ENCODE peak calls at places on chromosomes 1 and 21, in six cellular contexts. T, L, P, Y, J and I are unnamed samples.

GRCh38 chr1:4010811-4011605 is 110.9 kb upstream of the C1orf174 start:
- DNase-seq in J (no peak), L (no peak), T (no peak), Y (no peak), P (no peak), I (no peak)

GRCh38 chr1:169460193-169460833 is 25.4 kb downstream of the SLC19A2 start:
- DNase-seq in T (peak), L (no peak), P (no peak), Y (no peak), J (no peak), I (no peak)

GRCh38 chr21:37986000-37986399 is 69.7 kb upstream of the KCNJ6 start:
- DNase-seq in Y (no peak), T (no peak), J (no peak), L (no peak), P (no peak), I (no peak)

GRCh38 chr1:155648207-155649147 is 38.5 kb downstream of the MSTO1 start:
- DNase-seq in T (peak), Y (peak), J (peak), L (no peak), P (peak), I (no peak)

GRCh38 chr1:205632374-205633169 is 761 bp upstream of the ELK4 start:
- DNase-seq in J (peak), T (no peak), P (no peak), L (no peak), Y (no peak), I (no peak)

GRCh38 chr1:1554926-1555915 is 14.8 kb upstream of the TMEM240 start:
- DNase-seq in P (no peak), J (peak), L (no peak), T (peak), Y (peak), I (no peak)

GRCh38 chr1:238187575-238187949 is 296.8 kb upstream of the ZP4 start:
- DNase-seq in P (no peak), J (no peak), L (no peak), T (no peak), Y (no peak), I (no peak)

GRCh38 chr1:91916046-91916445 is 30.1 kb upstream of the TGFBR3 start:
- DNase-seq in P (no peak), J (no peak), T (no peak), L (no peak), Y (no peak), I (no peak)

GRCh38 chr1:185964946-185965345 is 230.8 kb downstream of the HMCN1 start:
- DNase-seq in Y (no peak), T (peak), J (peak), P (no peak), L (no peak), I (no peak)

GRCh38 chr21:32083175-32083574 is 195.7 kb downstream of the MIS18A start:
- DNase-seq in J (no peak), P (no peak), T (peak), L (no peak), Y (no peak), I (no peak)

GRCh38 chr21:25080161-25080560 is 527.1 kb downstream of the MRPL39 start:
- DNase-seq in Y (no peak), P (no peak), J (no peak), L (no peak), T (no peak), I (no peak)

GRCh38 chr1:113442130-113442529 is 51.8 kb downstream of the MAGI3 start:
- DNase-seq in L (no peak), J (no peak), T (no peak), Y (no peak), P (no peak), I (no peak)

GRCh38 chr1:46614604-46614984 is 2.0 kb downstream of the MOB3C start:
- DNase-seq in P (no peak), J (no peak), L (no peak), T (no peak), Y (no peak), I (no peak)
- H3K4me3 ChIP-seq in P (no peak), J (no peak), L (no peak), T (no peak), Y (no peak), I (no peak)

GRCh38 chr1:32249831-32250525 is 1.1 kb upstream of the LCK start:
- DNase-seq in T (peak), P (no peak), L (peak), J (no peak), Y (no peak), I (peak)
- H3K27ac ChIP-seq in T (no peak), P (no peak), L (peak), J (peak), Y (peak), I (peak)

DNA sequence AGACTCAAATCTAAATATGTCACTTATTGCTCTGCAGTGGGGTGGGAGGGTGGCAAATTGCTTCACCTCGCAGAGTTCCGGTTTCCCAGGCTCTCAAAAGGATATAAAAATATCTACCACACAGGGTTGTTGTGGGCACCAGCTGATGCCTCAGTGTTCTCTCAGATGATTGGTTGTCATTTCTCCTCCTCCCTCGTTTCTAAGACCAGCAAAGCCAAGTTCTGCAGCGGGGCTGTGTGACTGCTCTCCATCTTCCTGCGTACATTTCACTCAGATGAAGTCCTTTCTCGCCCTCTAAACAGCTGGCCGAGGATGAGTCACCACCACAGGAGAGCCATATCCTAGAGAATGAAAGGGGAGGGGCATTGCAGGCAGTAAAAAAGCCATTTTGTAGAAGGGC is 35.0 kb upstream of the VWA5B1 start:
- DNase-seq in P (no peak), T (peak), Y (no peak), J (peak), L (peak), I (no peak)
- H3K4me2 ChIP-seq in P (no peak), T (peak), Y (no peak), J (no peak), L (no peak), I (no peak)

GRCh38 chr1:228648647-228649383 is 86.5 kb upstream of the RHOU start:
- DNase-seq in Y (no peak), T (no peak), P (no peak), L (no peak), J (no peak), I (no peak)
- H3K4me3 ChIP-seq in Y (no peak), T (no peak), P (peak), L (no peak), J (no peak), I (no peak)

GRCh38 chr1:153553691-153554608 is 4.9 kb upstream of the S100A3 start:
- DNase-seq in P (no peak), Y (no peak), L (no peak), J (peak), T (no peak), I (no peak)
- H3K27ac ChIP-seq in P (no peak), Y (no peak), L (no peak), J (no peak), T (peak), I (no peak)

DNA sequence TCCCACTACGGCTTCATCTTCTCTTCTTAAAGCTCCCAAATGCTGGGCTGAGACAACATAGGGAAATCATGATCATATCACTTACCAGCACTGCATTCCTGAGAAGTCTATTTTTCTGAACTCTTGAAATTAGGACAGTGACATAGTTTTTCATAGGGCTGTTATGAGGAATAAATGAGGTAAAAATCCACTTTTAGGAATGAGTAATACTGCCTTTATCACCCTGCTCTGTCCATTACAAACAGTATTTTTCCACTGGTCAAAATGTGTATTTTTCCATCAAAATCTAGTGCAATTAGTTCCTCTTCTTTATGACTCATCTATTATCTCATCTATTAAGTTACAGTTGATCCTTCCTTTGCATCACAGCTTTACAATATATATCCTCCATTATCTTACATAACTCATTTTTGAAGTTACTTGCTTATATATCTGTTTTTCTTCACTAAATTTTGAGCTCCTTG is 36.9 kb downstream of the PRRX1 start:
- DNase-seq in Y (no peak), J (peak), T (peak), L (no peak), P (no peak), I (no peak)
- H3K4me2 ChIP-seq in Y (no peak), J (no peak), T (peak), L (no peak), P (no peak), I (no peak)